ENCODE peak calls at places on chromosomes 7 and 10, in nine cellular contexts. Y is PC-9, M is adipocyte, V is GM23248, T is dorsolateral prefrontal cortex, B is GM12864, X is AG09309, F is transverse colon, C is lower leg skin. Q is an unnamed sample.

GRCh38 chr10:29811751-29812427 is 177.1 kb upstream of the SVIL start:
- DNase-seq in T (no peak), Y (peak; percentile 94), V (peak; percentile 94), F (peak; percentile 50), B (no peak), C (peak; percentile 66), M (peak; percentile 96), X (peak; percentile 95), Q (peak; percentile 63)

GRCh38 chr7:40586197-40586596 is 451.4 kb downstream of the SUGCT start:
- DNase-seq in C (no peak), Y (peak; percentile 44), M (peak; percentile 64), T (no peak), F (no peak), X (no peak), B (no peak), V (peak; percentile 54), Q (no peak)

GRCh38 chr10:133464582-133465031 is 10.9 kb downstream of the SCART1 start:
- DNase-seq in C (no peak), Y (no peak), V (no peak), X (no peak), B (no peak), F (no peak), M (no peak), T (no peak), Q (no peak)

GRCh38 chr10:62183442-62183841 is 85.2 kb downstream of the RTKN2 start:
- DNase-seq in F (no peak), M (no peak), Y (no peak), B (peak; percentile 60), T (no peak), X (no peak), V (no peak), C (no peak), Q (no peak)

GRCh38 chr7:155694846-155695245 is 50.4 kb downstream of the RBM33 start:
- DNase-seq in C (no peak), F (no peak), M (no peak), T (no peak), B (no peak), X (no peak), Y (no peak), V (no peak), Q (no peak)

GRCh38 chr7:143938522-143939243 is 3.6 kb downstream of the OR2F2 start:
- DNase-seq in V (no peak), T (no peak), B (no peak), M (no peak), C (no peak), X (no peak), Y (no peak), F (no peak), Q (no peak)

GRCh38 chr7:155225095-155225494 is 72.6 kb upstream of the INSIG1 start:
- DNase-seq in B (no peak), M (no peak), C (no peak), Y (no peak), F (no peak), T (no peak), V (no peak), X (no peak), Q (no peak)

GRCh38 chr10:103776878-103777591 is 78.3 kb downstream of the SH3PXD2A start:
- DNase-seq in C (no peak), F (no peak), X (no peak), V (no peak), Y (no peak), B (no peak), M (no peak), T (no peak), Q (no peak)

GRCh38 chr10:110169586-110169985 is 37.8 kb upstream of the MXI1 start:
- DNase-seq in C (no peak), Y (no peak), B (no peak), M (no peak), T (no peak), V (no peak), F (no peak), X (no peak), Q (no peak)

GRCh38 chr10:63698815-63699205 is 177.6 kb downstream of the REEP3 start:
- DNase-seq in F (no peak), M (no peak), V (peak; percentile 33), T (no peak), Y (no peak), C (no peak), B (no peak), X (no peak), Q (no peak)

GRCh38 chr7:120337308-120337907 is 64.4 kb downstream of the KCND2 start:
- DNase-seq in M (peak; percentile 0), Y (no peak), F (no peak), X (no peak), V (peak; percentile 20), C (no peak), B (no peak), T (no peak), Q (no peak)

GRCh38 chr10:110275140-110275729 is 29.5 kb downstream of the SMNDC1 start:
- DNase-seq in V (no peak), Y (no peak), B (no peak), X (no peak), F (no peak), M (no peak), C (no peak), T (no peak), Q (no peak)

GRCh38 chr7:139231513-139232376 is 708 bp downstream of the UBN2 start:
- DNase-seq in F (peak; percentile 24), Y (no peak), X (no peak), C (no peak), B (no peak), M (peak; percentile 62), T (no peak), V (peak; percentile 72), Q (no peak)

GRCh38 chr10:24882047-24882698 is 70.2 kb downstream of the PRTFDC1 start:
- DNase-seq in M (no peak), T (no peak), C (peak; percentile 30), F (peak; percentile 26), V (peak; percentile 65), B (no peak), X (no peak), Y (no peak), Q (no peak)

GRCh38 chr10:129758180-129758579 is 205.9 kb downstream of the EBF3 start:
- DNase-seq in F (no peak), M (no peak), V (no peak), C (peak; percentile 10), Y (no peak), B (no peak), T (peak; percentile 16), X (no peak), Q (no peak)

GRCh38 chr7:112510032-112510742 is 29.4 kb downstream of the LSMEM1 start:
- DNase-seq in F (no peak), M (peak; percentile 62), V (peak; percentile 88), X (peak; percentile 45), Y (no peak), T (no peak), C (no peak), B (no peak), Q (no peak)

DNA sequence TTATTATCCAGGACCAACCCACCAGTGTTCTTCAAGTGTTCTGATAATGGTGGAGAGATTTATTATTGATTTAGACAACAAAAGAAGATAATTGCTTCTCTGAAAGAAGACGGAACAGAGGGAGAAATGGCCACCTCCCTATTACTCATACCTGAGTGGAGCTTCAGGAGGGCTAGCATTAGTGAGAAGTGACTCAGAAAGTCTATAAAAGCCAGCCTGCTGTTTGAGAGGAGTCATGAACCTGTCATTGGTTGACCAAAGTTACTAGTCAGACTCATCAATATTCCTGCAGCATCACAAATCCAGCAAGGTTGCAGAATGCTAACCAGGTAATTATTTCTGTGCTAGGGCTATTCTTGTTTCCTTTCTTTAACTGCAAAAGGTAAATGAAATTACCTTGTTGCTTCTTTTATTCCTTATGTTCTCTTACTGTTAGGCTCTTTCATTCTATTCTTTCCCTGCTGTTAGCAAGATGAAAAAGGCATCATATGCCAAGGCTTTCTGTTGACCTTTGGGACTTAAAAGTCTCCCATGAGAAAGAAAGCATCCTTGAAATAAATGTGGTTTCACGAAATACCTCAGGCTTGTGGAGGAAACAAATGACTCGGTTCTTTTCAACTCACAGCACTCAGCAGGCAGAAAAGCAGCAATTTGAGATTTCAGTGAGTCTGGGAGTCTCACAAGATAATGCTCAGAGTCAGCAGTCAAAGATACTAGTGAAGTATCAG is 256.4 kb upstream of the PHYHIPL start:
- DNase-seq in Y (peak; percentile 74), F (no peak), V (peak; percentile 94), T (no peak), B (no peak), C (no peak), M (peak; percentile 74), X (peak; percentile 50), Q (no peak)
- H3K4me3 ChIP-seq in Y (no peak overlapping the region), F (no peak overlapping the region), V (peak overlapping the region; percentile 21), T (no peak overlapping the region), B (no peak overlapping the region), C (no peak overlapping the region), M (peak overlapping the region; percentile 64), X (no peak overlapping the region), Q (no peak overlapping the region)

GRCh38 chr10:101130984-101131961 is at the start of gene TLX1:
- DNase-seq in B (no peak), V (peak; percentile 30), M (no peak), T (no peak), F (no peak), C (no peak), Y (no peak), X (no peak), Q (no peak)

GRCh38 chr10:101131962-101132635 is 999 bp downstream of the TLX1 start:
- DNase-seq in C (no peak), F (no peak), M (no peak), B (no peak), T (no peak), X (no peak), V (no peak), Y (no peak), Q (no peak)

GRCh38 chr10:101134299-101135127 is 3.4 kb downstream of the TLX1 start:
- DNase-seq in V (peak; percentile 38), X (no peak), T (no peak), M (no peak), F (no peak), B (no peak), C (no peak), Y (no peak), Q (no peak)

GRCh38 chr10:101133489-101134298 is 2.6 kb downstream of the TLX1 start:
- DNase-seq in F (no peak), M (no peak), T (no peak), V (no peak), B (no peak), C (no peak), X (no peak), Y (no peak), Q (no peak)

GRCh38 chr10:101132636-101133473 is 1.8 kb downstream of the TLX1 start:
- DNase-seq in B (no peak), X (no peak), M (no peak), T (no peak), C (no peak), V (no peak), Y (no peak), F (no peak), Q (no peak)
- H3K4me3 ChIP-seq in B (no peak overlapping the region), X (no peak overlapping the region), M (no peak overlapping the region), T (no peak overlapping the region), C (no peak overlapping the region), V (no peak overlapping the region), Y (no peak overlapping the region), F (no peak overlapping the region), Q (no peak overlapping the region)

GRCh38 chr10:97849101-97849490 is 547 bp upstream of the GOLGA7B start:
- DNase-seq in X (no peak), T (no peak), C (no peak), V (no peak), B (no peak), F (peak; percentile 20), M (no peak), Y (peak; percentile 93), Q (no peak)
- H3K4me3 ChIP-seq in X (no peak overlapping the region), T (peak overlapping the region; percentile 56), C (peak overlapping the region; percentile 14), V (no peak overlapping the region), B (no peak overlapping the region), F (peak overlapping the region; percentile 62), M (no peak overlapping the region), Y (peak overlapping the region; percentile 63), Q (no peak overlapping the region)

GRCh38 chr7:30648744-30649540 is 33.3 kb downstream of the CRHR2 start:
- DNase-seq in C (no peak), V (no peak), T (no peak), B (no peak), M (no peak), F (no peak), X (no peak), Y (no peak), Q (no peak)
- H3K4me3 ChIP-seq in C (no peak overlapping the region), V (no peak overlapping the region), T (no peak overlapping the region), B (no peak overlapping the region), M (no peak overlapping the region), F (no peak overlapping the region), X (no peak overlapping the region), Y (no peak overlapping the region), Q (no peak overlapping the region)

Q was measured in LNCaP clone FGC.